ENCODE peak calls at places on chromosomes 3 and 15, in ten cellular contexts. A is iris pigment epithelial cell; I is suprapubic skin; Y is SW 1271; T is kidney glomerular epithelial cell; S is cerebellum; M is stimulated activated CD8-positive, alpha-beta memory T cell treated with anti-CD3 and anti-CD28 coated beads, Interleukin-15, amount 100 ng/mL, for 4 hours; C is AG08396; H is transverse colon; R is fibroblast of lung. P is an unnamed sample.
A peak's percentile ranks its signal among the peaks of the same experiment; 100 is the strongest.

GRCh38 chr3:169748670-169749069 is 16.2 kb downstream of the TERC start:
- DNase-seq in R (no peak), I (no peak), S (no peak), M (no peak), C (no peak), H (no peak), Y (no peak), T (no peak), A (no peak), P (no peak)

GRCh38 chr15:83784975-83785374 is 131.1 kb downstream of the ADAMTSL3 start:
- DNase-seq in M (no peak), A (peak; percentile 63), T (peak; percentile 82), C (no peak), Y (no peak), R (peak; percentile 42), I (no peak), H (no peak), S (no peak), P (no peak)

GRCh38 chr15:61524091-61524490 is 295.0 kb upstream of the RORA start:
- DNase-seq in R (no peak), M (no peak), C (no peak), T (no peak), A (no peak), I (no peak), S (no peak), H (no peak), Y (no peak), P (no peak)

GRCh38 chr15:77384086-77384485 is 35.8 kb downstream of the PEAK1 start:
- DNase-seq in M (no peak), A (no peak), Y (no peak), S (peak; percentile 68), T (no peak), H (no peak), R (no peak), C (no peak), I (no peak), P (no peak)

GRCh38 chr3:131922356-131922755 is 112.5 kb downstream of the CPNE4 start:
- DNase-seq in S (no peak), T (no peak), I (no peak), H (no peak), R (no peak), M (no peak), Y (no peak), C (no peak), A (no peak), P (no peak)

GRCh38 chr3:154135511-154136173 is 14.5 kb downstream of the ARHGEF26 start:
- DNase-seq in Y (no peak), C (no peak), T (no peak), M (no peak), R (no peak), I (no peak), A (peak; percentile 8), H (no peak), S (no peak), P (no peak)

GRCh38 chr15:78407889-78408640 is 30.0 kb upstream of the IREB2 start:
- DNase-seq in M (no peak), H (no peak), Y (no peak), I (no peak), A (no peak), T (no peak), R (no peak), C (no peak), S (no peak), P (no peak)

GRCh38 chr3:195895078-195895899 is 13.1 kb downstream of the TNK2 start:
- DNase-seq in C (peak; percentile 74), I (no peak), Y (peak; percentile 39), S (no peak), M (peak; percentile 19), R (no peak), A (no peak), T (no peak), H (peak; percentile 65), P (peak; percentile 81)

P was measured in activated naive CD8-positive, alpha-beta T cell treated with anti-CD3 and anti-CD28 coated beads, Interleukin-2, amount 10 ng/mL, durations not matched to agents 7 days and 5 days.